ENCODE peak calls at places on chromosomes 7 and 10, in four cellular contexts. B, L, U and C are unnamed samples.
A peak's percentile ranks its signal among the peaks of the same experiment; 100 is the strongest.

GRCh38 chr7:38306914-38307313 is 33.5 kb upstream of the TARP start:
- DNase-seq in U (no peak), B (no peak), L (no peak), C (no peak)

GRCh38 chr7:159229683-159230475 is 85.2 kb upstream of the VIPR2 start:
- DNase-seq in B (no peak), L (no peak), U (no peak), C (no peak)

GRCh38 chr10:12499587-12499986 is 150.2 kb downstream of the CAMK1D start:
- DNase-seq in U (no peak), B (no peak), L (no peak), C (no peak)

GRCh38 chr10:109587366-109587765 is 335.9 kb downstream of the XPNPEP1 start:
- DNase-seq in L (peak; percentile 54), U (no peak), B (no peak), C (no peak)

GRCh38 chr10:11505636-11506035 is 105.8 kb downstream of the USP6NL start:
- DNase-seq in L (no peak), U (no peak), B (no peak), C (no peak)

GRCh38 chr10:57983226-57983870 is 284.3 kb downstream of the IPMK start:
- DNase-seq in B (no peak), U (no peak), L (peak; percentile 64), C (no peak)

GRCh38 chr10:13758302-13758701 is 171.5 kb downstream of the PRPF18 start:
- DNase-seq in U (no peak), L (no peak), B (no peak), C (no peak)

GRCh38 chr7:127938588-127938987 is 92.6 kb downstream of the LRRC4 start:
- DNase-seq in L (peak; percentile 47), B (no peak), U (no peak), C (no peak)

GRCh38 chr7:24216576-24217116 is 67.3 kb upstream of the NPY start:
- DNase-seq in U (no peak), L (peak; percentile 25), B (no peak), C (no peak)

GRCh38 chr7:39882148-39882784 is 67.8 kb upstream of the CDK13 start:
- DNase-seq in L (no peak), B (no peak), U (no peak), C (no peak)

GRCh38 chr10:29675984-29676383 is 41.2 kb upstream of the SVIL start:
- DNase-seq in B (no peak), L (no peak), U (no peak), C (no peak)

GRCh38 chr10:29685506-29685905 is 50.7 kb upstream of the SVIL start:
- DNase-seq in B (no peak), L (no peak), U (no peak), C (no peak)

GRCh38 chr10:29681700-29682444 is 47.1 kb upstream of the SVIL start:
- DNase-seq in U (no peak), L (no peak), B (no peak), C (peak; percentile 15)

GRCh38 chr10:29676732-29677131 is 42.0 kb upstream of the SVIL start:
- DNase-seq in L (no peak), B (no peak), U (no peak), C (no peak)

GRCh38 chr10:29680091-29680490 is 45.3 kb upstream of the SVIL start:
- DNase-seq in L (no peak), B (no peak), U (no peak), C (no peak)
- H3K4me1 ChIP-seq in L (no peaks in the 10 kb centered on the region), B (no peaks in the 10 kb centered on the region), U (no peaks in the 10 kb centered on the region), C (peaks cover 73% of the 10 kb centered on the region)

DNA sequence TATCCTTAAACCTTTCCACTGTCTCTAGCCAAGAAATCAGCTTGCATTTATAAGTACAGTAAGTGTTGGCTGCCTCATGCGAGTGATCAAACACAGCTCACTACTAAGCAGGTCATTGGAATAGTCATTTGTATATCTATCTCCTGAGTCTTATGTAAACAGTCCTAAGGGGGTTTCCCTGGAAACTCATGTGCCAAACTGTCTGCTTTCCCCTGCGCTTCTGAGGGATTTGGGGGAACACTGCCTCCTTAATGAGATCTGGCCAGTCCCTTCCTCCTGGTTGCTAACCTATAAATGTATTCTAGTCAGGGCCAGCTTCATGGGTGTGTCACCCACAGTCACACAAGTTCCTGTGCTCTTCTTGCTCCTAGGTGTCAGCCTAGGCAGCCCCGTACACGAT is 133.1 kb downstream of the CD36 start:
- DNase-seq in L (no peak), B (no peak), U (no peak), C (no peak)
- H3K4me1 ChIP-seq in L (peaks cover 18% of the 10 kb centered on the region), B (peaks cover 6% of the 10 kb centered on the region), U (no peaks in the 10 kb centered on the region), C (no peaks in the 10 kb centered on the region)

GRCh38 chr7:130998993-130999602 is 265.1 kb upstream of the KLF14 start:
- DNase-seq in L (peak; percentile 66), B (no peak), U (no peak), C (no peak)
- H3K4me1 ChIP-seq in L (peaks cover 46% of the 10 kb centered on the region), B (peaks cover 4% of the 10 kb centered on the region), U (peaks cover 28% of the 10 kb centered on the region), C (peaks cover 67% of the 10 kb centered on the region)

GRCh38 chr10:132630666-132631347 is 93.2 kb downstream of the INPP5A start:
- DNase-seq in B (no peak), U (peak; percentile 65), L (no peak), C (no peak)

GRCh38 chr10:132632851-132633684 is 95.5 kb downstream of the INPP5A start:
- DNase-seq in U (no peak), L (peak; percentile 11), B (no peak), C (no peak)

GRCh38 chr10:132631348-132631735 is 93.8 kb downstream of the INPP5A start:
- DNase-seq in L (no peak), B (no peak), U (peak; percentile 42), C (no peak)

GRCh38 chr10:132630156-132630555 is 92.6 kb downstream of the INPP5A start:
- DNase-seq in U (no peak), B (no peak), L (no peak), C (no peak)

DNA sequence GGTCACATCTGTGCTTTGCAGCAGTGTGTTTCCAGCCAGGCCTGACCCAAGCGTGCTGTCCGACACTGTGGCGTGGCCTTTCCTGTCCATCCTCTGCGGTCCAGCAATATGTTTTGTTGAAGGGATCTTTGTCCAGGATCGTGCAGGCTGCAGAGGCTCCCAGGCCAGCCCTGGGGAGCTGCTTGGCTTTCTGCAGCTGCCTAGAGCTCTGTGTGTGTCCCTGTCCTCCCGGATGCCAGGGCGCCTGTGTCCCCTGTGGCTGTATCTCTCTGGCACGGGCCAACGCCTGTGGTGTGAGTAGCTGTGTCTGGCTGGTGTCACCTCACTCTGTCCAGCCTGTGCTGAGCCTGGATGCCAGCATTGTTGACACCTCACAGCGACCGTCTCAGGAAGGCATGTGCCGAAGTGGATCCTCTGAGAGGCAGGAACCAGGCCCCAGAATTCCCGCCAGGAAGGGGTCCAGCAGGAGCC is 94.5 kb downstream of the INPP5A start:
- DNase-seq in L (no peak), U (no peak), B (no peak), C (no peak)
- H3K4me1 ChIP-seq in L (peaks cover 3% of the 10 kb centered on the region), U (peaks cover 29% of the 10 kb centered on the region), B (peaks cover 4% of the 10 kb centered on the region), C (no peaks in the 10 kb centered on the region)

GRCh38 chr10:114684085-114684821 is 26.2 kb upstream of the ABLIM1 start:
- DNase-seq in U (peak; percentile 46), L (peak; percentile 43), B (peak; percentile 70), C (no peak)
- H3K4me1 ChIP-seq in U (peaks cover 22% of the 10 kb centered on the region), L (peaks cover 40% of the 10 kb centered on the region), B (peaks cover 40% of the 10 kb centered on the region), C (no peaks in the 10 kb centered on the region)

GRCh38 chr7:111094387-111094786 is 3.5 kb downstream of the LRRN3 start:
- DNase-seq in L (no peak), U (no peak), B (no peak), C (no peak)
- H3K4me1 ChIP-seq in L (peaks cover 39% of the 10 kb centered on the region), U (no peaks in the 10 kb centered on the region), B (peaks cover 17% of the 10 kb centered on the region), C (peaks cover 43% of the 10 kb centered on the region)